ENCODE peak calls at places on chromosomes 4 and X, in six cellular contexts. H, X, S, T, M and O are unnamed samples.

GRCh38 chr4:117134386-117134785 is 49.0 kb upstream of the TRAM1L1 start:
- DNase-seq in T (peak; percentile 37), H (peak; percentile 84), S (peak; percentile 42), X (peak; percentile 91), M (no peak), O (peak; percentile 90)

GRCh38 chr4:19497692-19498091 is 754.0 kb upstream of the SLIT2 start:
- DNase-seq in S (no peak), T (no peak), M (no peak), X (no peak), H (no peak), O (no peak)

GRCh38 chr4:113300384-113301011 is 251.0 kb downstream of the ANK2 start:
- DNase-seq in X (peak; percentile 26), M (no peak), S (no peak), H (peak; percentile 90), T (no peak), O (peak; percentile 91)

GRCh38 chr4:54585321-54586000 is 72.3 kb upstream of the KIT start:
- DNase-seq in T (no peak), X (no peak), M (no peak), S (no peak), H (peak; percentile 62), O (peak; percentile 76)

GRCh38 chrX:68429216-68429615 is 4.1 kb downstream of the OPHN1 start:
- DNase-seq in X (no peak), H (no peak), M (no peak), S (no peak), T (no peak), O (peak; percentile 48)

GRCh38 chr4:61853041-61853440 is 652.9 kb downstream of the ADGRL3 start:
- DNase-seq in X (peak; percentile 41), S (no peak), M (no peak), H (no peak), T (peak; percentile 70), O (no peak)

GRCh38 chr4:112650332-112650731 is 13.4 kb downstream of the LARP7 start:
- DNase-seq in M (no peak), X (peak; percentile 92), T (no peak), H (no peak), S (no peak), O (no peak)

GRCh38 chr4:133156096-133156495 is 7.0 kb downstream of the PCDH10 start:
- DNase-seq in T (no peak), S (no peak), X (peak; percentile 18), H (no peak), M (no peak), O (peak; percentile 38)

GRCh38 chrX:31909850-31910547 is 838.2 kb upstream of the FTHL17 start:
- DNase-seq in S (no peak), X (no peak), M (no peak), H (no peak), T (no peak), O (no peak)

GRCh38 chr4:25928956-25929336 is 14.9 kb downstream of the SMIM20 start:
- DNase-seq in S (no peak), X (no peak), M (no peak), T (no peak), H (peak; percentile 47), O (no peak)

GRCh38 chrX:39361736-39362135 is 560.5 kb downstream of the MID1IP1 start:
- DNase-seq in M (no peak), T (no peak), S (no peak), H (no peak), X (no peak), O (no peak)

GRCh38 chr4:78561677-78562076 is 10.1 kb downstream of the ANXA3 start:
- DNase-seq in T (no peak), S (no peak), M (no peak), H (no peak), X (peak; percentile 55), O (no peak)

GRCh38 chr4:1792832-1793495 is at the start of gene FGFR3:
- DNase-seq in H (no peak), T (peak; percentile 86), S (peak; percentile 58), M (peak; percentile 83), X (peak; percentile 90), O (peak; percentile 11)

GRCh38 chr4:65658117-65658516 is 12.2 kb downstream of the EPHA5 start:
- DNase-seq in X (peak; percentile 11), H (no peak), S (no peak), M (no peak), T (no peak), O (no peak)

GRCh38 chr4:163681208-163681821 is 186.8 kb downstream of the TMA16 start:
- DNase-seq in X (peak; percentile 63), T (no peak), H (peak; percentile 28), S (peak; percentile 9), M (no peak), O (peak; percentile 30)

GRCh38 chrX:88424541-88424940 is 322.5 kb upstream of the CPXCR1 start:
- DNase-seq in M (no peak), X (no peak), H (no peak), S (no peak), T (no peak), O (no peak)

GRCh38 chr4:146224331-146224966 is 10.1 kb downstream of the REELD1 start:
- DNase-seq in M (no peak), S (no peak), T (no peak), H (peak; percentile 26), X (no peak), O (peak; percentile 79)

GRCh38 chrX:7788334-7788733 is 54.6 kb upstream of the VCX start:
- DNase-seq in S (no peak), H (no peak), M (no peak), T (no peak), X (no peak), O (no peak)

GRCh38 chrX:77628294-77629025 is 157.6 kb downstream of the ATRX start:
- DNase-seq in M (no peak), S (no peak), H (no peak), T (no peak), X (no peak), O (no peak)

GRCh38 chr4:165873298-165874071 is 448 bp downstream of the TLL1 start:
- DNase-seq in X (peak; percentile 47), S (peak; percentile 48), T (peak; percentile 48), M (peak; percentile 71), H (no peak), O (peak; percentile 30)

GRCh38 chr4:81573817-81574216 is 102.1 kb upstream of the RASGEF1B start:
- DNase-seq in H (no peak), M (no peak), T (no peak), X (no peak), S (no peak), O (no peak)

GRCh38 chr4:113116414-113117345 is 67.2 kb downstream of the ANK2 start:
- DNase-seq in S (no peak), T (peak; percentile 36), M (no peak), H (no peak), X (peak; percentile 52), O (no peak)

GRCh38 chrX:6002056-6002455 is 226.6 kb downstream of the NLGN4X start:
- DNase-seq in T (no peak), H (no peak), S (no peak), X (peak; percentile 22), M (no peak), O (no peak)

GRCh38 chr4:123421227-123421941 is 24.8 kb downstream of the SPRY1 start:
- DNase-seq in S (no peak), X (no peak), T (no peak), H (peak; percentile 74), M (no peak), O (peak; percentile 79)

GRCh38 chr4:123301942-123302341 is 94.7 kb upstream of the SPRY1 start:
- DNase-seq in T (no peak), X (no peak), M (no peak), S (no peak), H (no peak), O (no peak)

GRCh38 chr4:110527156-110527555 is 51.2 kb downstream of the ENPEP start:
- DNase-seq in T (no peak), S (no peak), H (no peak), M (no peak), X (no peak), O (no peak)

GRCh38 chrX:34918856-34919255 is 23.7 kb upstream of the FAM47B start:
- DNase-seq in T (peak; percentile 50), M (no peak), S (peak; percentile 11), X (peak; percentile 71), H (peak; percentile 75), O (peak; percentile 67)

GRCh38 chr4:55866290-55866907 is 13.0 kb downstream of the EXOC1 start:
- DNase-seq in H (peak; percentile 96), T (no peak), M (no peak), S (no peak), X (peak; percentile 44), O (peak; percentile 94)

GRCh38 chr4:36326610-36327009 is 45.2 kb downstream of the DTHD1 start:
- DNase-seq in X (no peak), H (no peak), M (no peak), S (no peak), T (no peak), O (no peak)

GRCh38 chrX:21738145-21738949 is 19.6 kb downstream of the SMPX start:
- DNase-seq in X (peak; percentile 91), T (peak; percentile 85), M (peak; percentile 61), H (no peak), S (peak; percentile 18), O (no peak)

GRCh38 chrX:21741378-21741777 is 16.5 kb downstream of the SMPX start:
- DNase-seq in S (no peak), T (no peak), H (no peak), X (no peak), M (no peak), O (no peak)

GRCh38 chrX:21741869-21742701 is 15.8 kb downstream of the SMPX start:
- DNase-seq in T (no peak), H (no peak), M (no peak), S (no peak), X (no peak), O (no peak)

GRCh38 chrX:21738950-21739287 is 19.0 kb downstream of the SMPX start:
- DNase-seq in X (no peak), S (no peak), M (no peak), H (no peak), T (no peak), O (no peak)

GRCh38 chrX:21740329-21741274 is 17.3 kb downstream of the SMPX start:
- DNase-seq in H (no peak), S (no peak), T (no peak), X (peak; percentile 65), M (no peak), O (no peak)
- H3K18ac ChIP-seq in H (no peak overlapping the region), S (no peak overlapping the region), T (no peak overlapping the region), X (no peak overlapping the region), M (no peak overlapping the region), O (no peak overlapping the region)

GRCh38 chrX:152989292-152989658 is 4.6 kb downstream of the PNMA5 start:
- DNase-seq in H (peak; percentile 1), T (no peak), S (no peak), M (no peak), X (peak; percentile 1), O (no peak)
- H2BK15ac ChIP-seq in H (no peak overlapping the region), T (no peak overlapping the region), S (no peak overlapping the region), M (no peak overlapping the region), X (no peak overlapping the region), O (no peak overlapping the region)

GRCh38 chr4:108772402-108772801 is 9.5 kb upstream of the ETNPPL start:
- DNase-seq in X (no peak), T (no peak), H (no peak), S (no peak), M (no peak), O (no peak)
- H3K18ac ChIP-seq in X (no peak overlapping the region), T (no peak overlapping the region), H (no peak overlapping the region), S (no peak overlapping the region), M (no peak overlapping the region), O (no peak overlapping the region)

DNA sequence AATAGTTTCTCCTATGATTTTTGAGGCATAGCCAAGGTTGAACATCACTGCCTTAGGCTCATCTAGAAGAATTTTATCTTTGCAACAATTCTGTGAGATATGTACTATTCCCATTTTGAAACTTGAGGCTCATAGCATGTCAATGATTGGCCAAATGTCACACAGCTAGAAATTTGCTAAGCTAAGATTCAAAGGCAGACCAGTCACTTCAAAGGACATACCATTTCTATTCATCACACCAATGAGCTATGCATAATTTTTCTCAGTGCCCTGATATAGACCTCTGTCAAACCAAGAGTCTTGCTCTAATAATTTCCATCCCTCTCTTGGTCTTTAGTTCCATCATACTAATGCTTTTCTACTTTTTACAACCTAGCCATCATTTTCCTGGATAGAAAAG is 27.6 kb upstream of the SERTM2 start:
- DNase-seq in S (no peak), M (no peak), X (no peak), H (no peak), T (no peak), O (no peak)
- H2BK15ac ChIP-seq in S (no peak overlapping the region), M (no peak overlapping the region), X (no peak overlapping the region), H (no peak overlapping the region), T (no peak overlapping the region), O (no peak overlapping the region)